ENCODE peak calls at places on chromosome 3, in nine cellular contexts. One of them, this sample, is unnamed.

GRCh38 chr3:12175137-12175593 is 16.5 kb upstream of the TIMP4 start:
- DNase-seq in left ventricle myocardium inferior: no peak
- DNase-seq in stromal cell of bone marrow: no peak
- DNase-seq in activated CD4-positive, alpha-beta T cell treated with anti-CD3 and anti-CD28 coated beads for 1 hour: no peak
- DNase-seq in GM06990: no peak
- DNase-seq in NCI-H1092 treated with DMSO at 0.1 percent for 48 hours: no peak
- DNase-seq in LoVo: peak
- DNase-seq in T-helper 2 cell: no peak
- DNase-seq in coronary artery: no peak
- DNase-seq in this sample: no peak

GRCh38 chr3:128859573-128860154 is 19.8 kb upstream of the ACAD9 start:
- DNase-seq in left ventricle myocardium inferior: no peak
- DNase-seq in stromal cell of bone marrow: no peak
- DNase-seq in activated CD4-positive, alpha-beta T cell treated with anti-CD3 and anti-CD28 coated beads for 1 hour: no peak
- DNase-seq in GM06990: no peak
- DNase-seq in NCI-H1092 treated with DMSO at 0.1 percent for 48 hours: no peak
- DNase-seq in LoVo: no peak
- DNase-seq in T-helper 2 cell: no peak
- DNase-seq in coronary artery: no peak
- DNase-seq in this sample: no peak

GRCh38 chr3:164377466-164377865 is 700.8 kb downstream of the SI start:
- DNase-seq in left ventricle myocardium inferior: no peak
- DNase-seq in stromal cell of bone marrow: no peak
- DNase-seq in activated CD4-positive, alpha-beta T cell treated with anti-CD3 and anti-CD28 coated beads for 1 hour: no peak
- DNase-seq in GM06990: no peak
- DNase-seq in NCI-H1092 treated with DMSO at 0.1 percent for 48 hours: no peak
- DNase-seq in LoVo: no peak
- DNase-seq in T-helper 2 cell: no peak
- DNase-seq in coronary artery: no peak
- DNase-seq in this sample: no peak

GRCh38 chr3:72054976-72055375 is 270.0 kb upstream of the PROK2 start:
- DNase-seq in left ventricle myocardium inferior: no peak
- DNase-seq in stromal cell of bone marrow: no peak
- DNase-seq in activated CD4-positive, alpha-beta T cell treated with anti-CD3 and anti-CD28 coated beads for 1 hour: no peak
- DNase-seq in GM06990: no peak
- DNase-seq in NCI-H1092 treated with DMSO at 0.1 percent for 48 hours: no peak
- DNase-seq in LoVo: no peak
- DNase-seq in T-helper 2 cell: no peak
- DNase-seq in coronary artery: no peak
- DNase-seq in this sample: no peak

GRCh38 chr3:40925228-40925627 is 274.1 kb upstream of the CTNNB1 start:
- DNase-seq in left ventricle myocardium inferior: no peak
- DNase-seq in stromal cell of bone marrow: no peak
- DNase-seq in activated CD4-positive, alpha-beta T cell treated with anti-CD3 and anti-CD28 coated beads for 1 hour: no peak
- DNase-seq in GM06990: no peak
- DNase-seq in NCI-H1092 treated with DMSO at 0.1 percent for 48 hours: no peak
- DNase-seq in LoVo: no peak
- DNase-seq in T-helper 2 cell: no peak
- DNase-seq in coronary artery: no peak
- DNase-seq in this sample: no peak

GRCh38 chr3:28576590-28577220 is 228.1 kb upstream of the AZI2 start:
- DNase-seq in left ventricle myocardium inferior: no peak
- DNase-seq in stromal cell of bone marrow: no peak
- DNase-seq in activated CD4-positive, alpha-beta T cell treated with anti-CD3 and anti-CD28 coated beads for 1 hour: no peak
- DNase-seq in GM06990: no peak
- DNase-seq in NCI-H1092 treated with DMSO at 0.1 percent for 48 hours: peak
- DNase-seq in LoVo: no peak
- DNase-seq in T-helper 2 cell: no peak
- DNase-seq in coronary artery: no peak
- DNase-seq in this sample: no peak

GRCh38 chr3:45986303-45986982 is 9.2 kb downstream of the FYCO1 start:
- DNase-seq in left ventricle myocardium inferior: peak
- DNase-seq in stromal cell of bone marrow: peak
- DNase-seq in activated CD4-positive, alpha-beta T cell treated with anti-CD3 and anti-CD28 coated beads for 1 hour: no peak
- DNase-seq in GM06990: no peak
- DNase-seq in NCI-H1092 treated with DMSO at 0.1 percent for 48 hours: no peak
- DNase-seq in LoVo: peak
- DNase-seq in T-helper 2 cell: no peak
- DNase-seq in coronary artery: peak
- DNase-seq in this sample: no peak

GRCh38 chr3:168585544-168585943 is 489.8 kb upstream of the GOLIM4 start:
- DNase-seq in left ventricle myocardium inferior: no peak
- DNase-seq in stromal cell of bone marrow: no peak
- DNase-seq in activated CD4-positive, alpha-beta T cell treated with anti-CD3 and anti-CD28 coated beads for 1 hour: no peak
- DNase-seq in GM06990: no peak
- DNase-seq in NCI-H1092 treated with DMSO at 0.1 percent for 48 hours: no peak
- DNase-seq in LoVo: no peak
- DNase-seq in T-helper 2 cell: no peak
- DNase-seq in coronary artery: no peak
- DNase-seq in this sample: no peak

GRCh38 chr3:53650424-53650823 is 156.0 kb downstream of the CACNA1D start:
- DNase-seq in left ventricle myocardium inferior: no peak
- DNase-seq in stromal cell of bone marrow: no peak
- DNase-seq in activated CD4-positive, alpha-beta T cell treated with anti-CD3 and anti-CD28 coated beads for 1 hour: no peak
- DNase-seq in GM06990: peak
- DNase-seq in NCI-H1092 treated with DMSO at 0.1 percent for 48 hours: no peak
- DNase-seq in LoVo: no peak
- DNase-seq in T-helper 2 cell: peak
- DNase-seq in coronary artery: no peak
- DNase-seq in this sample: no peak

GRCh38 chr3:188241072-188241471 is 87.1 kb downstream of the LPP start:
- DNase-seq in left ventricle myocardium inferior: peak
- DNase-seq in stromal cell of bone marrow: no peak
- DNase-seq in activated CD4-positive, alpha-beta T cell treated with anti-CD3 and anti-CD28 coated beads for 1 hour: no peak
- DNase-seq in GM06990: no peak
- DNase-seq in NCI-H1092 treated with DMSO at 0.1 percent for 48 hours: no peak
- DNase-seq in LoVo: no peak
- DNase-seq in T-helper 2 cell: no peak
- DNase-seq in coronary artery: no peak
- DNase-seq in this sample: no peak

GRCh38 chr3:71031914-71032521 is 551.5 kb downstream of the FOXP1 start:
- DNase-seq in left ventricle myocardium inferior: peak
- DNase-seq in stromal cell of bone marrow: no peak
- DNase-seq in activated CD4-positive, alpha-beta T cell treated with anti-CD3 and anti-CD28 coated beads for 1 hour: no peak
- DNase-seq in GM06990: peak
- DNase-seq in NCI-H1092 treated with DMSO at 0.1 percent for 48 hours: no peak
- DNase-seq in LoVo: no peak
- DNase-seq in T-helper 2 cell: no peak
- DNase-seq in coronary artery: no peak
- DNase-seq in this sample: no peak

GRCh38 chr3:12294885-12295580 is 6.2 kb downstream of the PPARG start:
- DNase-seq in left ventricle myocardium inferior: no peak
- DNase-seq in stromal cell of bone marrow: no peak
- DNase-seq in activated CD4-positive, alpha-beta T cell treated with anti-CD3 and anti-CD28 coated beads for 1 hour: no peak
- DNase-seq in GM06990: no peak
- DNase-seq in NCI-H1092 treated with DMSO at 0.1 percent for 48 hours: no peak
- DNase-seq in LoVo: no peak
- DNase-seq in T-helper 2 cell: no peak
- DNase-seq in coronary artery: no peak
- DNase-seq in this sample: no peak

GRCh38 chr3:140859592-140860336 is 81.9 kb upstream of the SLC25A36 start:
- DNase-seq in left ventricle myocardium inferior: no peak
- DNase-seq in stromal cell of bone marrow: no peak
- DNase-seq in activated CD4-positive, alpha-beta T cell treated with anti-CD3 and anti-CD28 coated beads for 1 hour: no peak
- DNase-seq in GM06990: no peak
- DNase-seq in NCI-H1092 treated with DMSO at 0.1 percent for 48 hours: peak
- DNase-seq in LoVo: no peak
- DNase-seq in T-helper 2 cell: no peak
- DNase-seq in coronary artery: no peak
- DNase-seq in this sample: no peak

GRCh38 chr3:138941259-138941885 is 5.6 kb downstream of the FOXL2 start:
- DNase-seq in left ventricle myocardium inferior: no peak
- DNase-seq in stromal cell of bone marrow: no peak
- DNase-seq in activated CD4-positive, alpha-beta T cell treated with anti-CD3 and anti-CD28 coated beads for 1 hour: no peak
- DNase-seq in GM06990: no peak
- DNase-seq in NCI-H1092 treated with DMSO at 0.1 percent for 48 hours: peak
- DNase-seq in LoVo: peak
- DNase-seq in T-helper 2 cell: peak
- DNase-seq in coronary artery: no peak
- DNase-seq in this sample: no peak

GRCh38 chr3:15052335-15053242 is 12.5 kb downstream of the MRPS25 start:
- DNase-seq in left ventricle myocardium inferior: no peak
- DNase-seq in stromal cell of bone marrow: no peak
- DNase-seq in activated CD4-positive, alpha-beta T cell treated with anti-CD3 and anti-CD28 coated beads for 1 hour: no peak
- DNase-seq in GM06990: no peak
- DNase-seq in NCI-H1092 treated with DMSO at 0.1 percent for 48 hours: no peak
- DNase-seq in LoVo: no peak
- DNase-seq in T-helper 2 cell: no peak
- DNase-seq in coronary artery: no peak
- DNase-seq in this sample: no peak

GRCh38 chr3:171976526-171976925 is 62.9 kb upstream of the FNDC3B start:
- DNase-seq in left ventricle myocardium inferior: no peak
- DNase-seq in stromal cell of bone marrow: peak
- DNase-seq in activated CD4-positive, alpha-beta T cell treated with anti-CD3 and anti-CD28 coated beads for 1 hour: no peak
- DNase-seq in GM06990: no peak
- DNase-seq in NCI-H1092 treated with DMSO at 0.1 percent for 48 hours: no peak
- DNase-seq in LoVo: no peak
- DNase-seq in T-helper 2 cell: no peak
- DNase-seq in coronary artery: no peak
- DNase-seq in this sample: no peak

GRCh38 chr3:13019243-13019701 is 54.0 kb downstream of the IQSEC1 start:
- DNase-seq in left ventricle myocardium inferior: no peak
- DNase-seq in stromal cell of bone marrow: peak
- DNase-seq in activated CD4-positive, alpha-beta T cell treated with anti-CD3 and anti-CD28 coated beads for 1 hour: no peak
- DNase-seq in GM06990: no peak
- DNase-seq in NCI-H1092 treated with DMSO at 0.1 percent for 48 hours: peak
- DNase-seq in LoVo: no peak
- DNase-seq in T-helper 2 cell: no peak
- DNase-seq in coronary artery: no peak
- DNase-seq in this sample: peak

GRCh38 chr3:74529145-74529544 is 85.3 kb downstream of the CNTN3 start:
- DNase-seq in left ventricle myocardium inferior: no peak
- DNase-seq in stromal cell of bone marrow: no peak
- DNase-seq in activated CD4-positive, alpha-beta T cell treated with anti-CD3 and anti-CD28 coated beads for 1 hour: no peak
- DNase-seq in GM06990: no peak
- DNase-seq in NCI-H1092 treated with DMSO at 0.1 percent for 48 hours: no peak
- DNase-seq in LoVo: no peak
- DNase-seq in T-helper 2 cell: no peak
- DNase-seq in coronary artery: no peak
- DNase-seq in this sample: no peak

GRCh38 chr3:141065258-141065657 is 14.1 kb downstream of the SPSB4 start:
- DNase-seq in left ventricle myocardium inferior: no peak
- DNase-seq in stromal cell of bone marrow: no peak
- DNase-seq in activated CD4-positive, alpha-beta T cell treated with anti-CD3 and anti-CD28 coated beads for 1 hour: no peak
- DNase-seq in GM06990: no peak
- DNase-seq in NCI-H1092 treated with DMSO at 0.1 percent for 48 hours: no peak
- DNase-seq in LoVo: no peak
- DNase-seq in T-helper 2 cell: no peak
- DNase-seq in coronary artery: peak
- DNase-seq in this sample: no peak